ENCODE peak calls at places on chromosomes 3 and 15, in four cellular contexts. Y, B, Z and H are unnamed samples.

GRCh38 chr3:40505599-40506462 is at the start of gene ZNF620:
- DNase-seq in Y (peak; percentile 67), B (peak; percentile 62), Z (peak; percentile 79), H (no peak)

GRCh38 chr3:127684871-127685707 is 12.3 kb downstream of the ABTB1 start:
- DNase-seq in Y (no peak), B (no peak), Z (no peak), H (no peak)

GRCh38 chr3:14145236-14145635 is 20.4 kb downstream of the TMEM43 start:
- DNase-seq in Y (no peak), B (no peak), Z (no peak), H (no peak)

GRCh38 chr3:120477826-120478225 is 27.0 kb upstream of the FSTL1 start:
- DNase-seq in Y (no peak), B (no peak), Z (no peak), H (no peak)

GRCh38 chr15:69980311-69981059 is 117.2 kb downstream of the TLE3 start:
- DNase-seq in Y (no peak), B (no peak), Z (no peak), H (peak; percentile 79)

GRCh38 chr15:25059698-25060471 is 105.1 kb downstream of the SNRPN start:
- DNase-seq in Y (no peak), B (no peak), Z (no peak), H (no peak)

GRCh38 chr3:59816312-59816711 is 766.5 kb upstream of the CFAP20DC start:
- DNase-seq in Y (no peak), B (no peak), Z (no peak), H (no peak)

GRCh38 chr15:66912001-66912400 is 153.4 kb upstream of the SMAD3 start:
- DNase-seq in Y (no peak), B (no peak), Z (peak; percentile 69), H (no peak)

GRCh38 chr15:39987831-39988230 is 51.1 kb downstream of the SRP14 start:
- DNase-seq in Y (no peak), B (no peak), Z (no peak), H (no peak)

GRCh38 chr15:85727068-85727467 is 67.7 kb downstream of the KLHL25 start:
- DNase-seq in Y (no peak), B (no peak), Z (no peak), H (no peak)

GRCh38 chr15:42808921-42809320 is 72.0 kb upstream of the CDAN1 start:
- DNase-seq in Y (no peak), B (no peak), Z (no peak), H (no peak)

GRCh38 chr3:9151240-9151639 is 98.2 kb downstream of the SRGAP3 start:
- DNase-seq in Y (no peak), B (no peak), Z (no peak), H (no peak)

GRCh38 chr3:9399746-9400145 is 2.3 kb downstream of the SETD5 start:
- DNase-seq in Y (no peak), B (no peak), Z (peak; percentile 56), H (peak; percentile 73)

GRCh38 chr3:70716832-70717231 is 404.4 kb upstream of the MDFIC2 start:
- DNase-seq in Y (no peak), B (no peak), Z (peak; percentile 30), H (peak; percentile 14)

GRCh38 chr3:159824341-159824740 is 164.3 kb upstream of the IL12A start:
- DNase-seq in Y (no peak), B (peak; percentile 82), Z (no peak), H (no peak)

GRCh38 chr3:11953350-11953749 is 50.8 kb upstream of the SYN2 start:
- DNase-seq in Y (no peak), B (no peak), Z (no peak), H (no peak)